ENCODE peak calls at places on chromosomes 3 and 15, in six cellular contexts. N is mammary epithelial cell, R is PC-3, T is body of pancreas, A is lung, X is mucosa of descending colon. H is an unnamed sample.

GRCh38 chr3:6921041-6921440 is 60.1 kb downstream of the GRM7 start:
- DNase-seq in N (no peak), R (no peak), T (peak; percentile 58), A (no peak), X (no peak), H (no peak)

GRCh38 chr3:115838786-115839185 is 215.5 kb downstream of the GAP43 start:
- DNase-seq in N (no peak), R (no peak), T (no peak), A (no peak), X (no peak), H (no peak)

GRCh38 chr3:51974277-51974962 is 444 bp upstream of the ABHD14A start:
- DNase-seq in N (no peak), R (no peak), T (peak; percentile 74), A (no peak), X (peak; percentile 81), H (no peak)

GRCh38 chr3:143119974-143120715 is 574 bp downstream of the CHST2 start:
- DNase-seq in N (peak; percentile 46), R (no peak), T (no peak), A (no peak), X (peak; percentile 66), H (no peak)

GRCh38 chr3:168467085-168467714 is 371.5 kb upstream of the GOLIM4 start:
- DNase-seq in N (peak; percentile 9), R (peak; percentile 64), T (no peak), A (peak; percentile 35), X (no peak), H (peak; percentile 35)

GRCh38 chr15:69090197-69090948 is 70.1 kb upstream of the GLCE start:
- DNase-seq in N (peak; percentile 37), R (no peak), T (no peak), A (no peak), X (no peak), H (no peak)

GRCh38 chr3:133864616-133865015 is 31.1 kb downstream of the RAB6B start:
- DNase-seq in N (no peak), R (no peak), T (no peak), A (no peak), X (no peak), H (no peak)

GRCh38 chr15:92861742-92862141 is 38.4 kb upstream of the CHD2 start:
- DNase-seq in N (no peak), R (no peak), T (no peak), A (no peak), X (no peak), H (no peak)

GRCh38 chr3:160677459-160677901 is 520 bp downstream of the ARL14 start:
- DNase-seq in N (peak; percentile 30), R (peak; percentile 36), T (peak; percentile 51), A (no peak), X (no peak), H (peak; percentile 39)

GRCh38 chr3:169347597-169347996 is 315.9 kb downstream of the MECOM start:
- DNase-seq in N (no peak), R (no peak), T (no peak), A (no peak), X (no peak), H (no peak)

GRCh38 chr3:128965818-128966217 is 28.1 kb downstream of the CFAP92 start:
- DNase-seq in N (peak; percentile 48), R (peak; percentile 49), T (no peak), A (no peak), X (no peak), H (peak; percentile 49)

GRCh38 chr15:64521726-64522164 is 61.4 kb downstream of the ZNF609 start:
- DNase-seq in N (peak; percentile 93), R (peak; percentile 72), T (peak; percentile 65), A (no peak), X (no peak), H (peak; percentile 87)

GRCh38 chr3:20057612-20058180 is 17.4 kb downstream of the KAT2B start:
- DNase-seq in N (no peak), R (no peak), T (no peak), A (no peak), X (no peak), H (no peak)

GRCh38 chr3:121836069-121836468 is 1.1 kb downstream of the EAF2 start:
- DNase-seq in N (no peak), R (no peak), T (no peak), A (no peak), X (no peak), H (no peak)

GRCh38 chr3:58471025-58471887 is 20.6 kb upstream of the KCTD6 start:
- DNase-seq in N (peak; percentile 90), R (peak; percentile 97), T (peak; percentile 63), A (peak; percentile 57), X (peak; percentile 58), H (peak; percentile 98)

GRCh38 chr3:187277129-187277462 is 14.4 kb downstream of the MASP1 start:
- DNase-seq in N (no peak), R (no peak), T (no peak), A (no peak), X (no peak), H (no peak)

GRCh38 chr3:193342551-193342950 is 36.0 kb downstream of the ATP13A5 start:
- DNase-seq in N (no peak), R (no peak), T (no peak), A (no peak), X (no peak), H (no peak)

GRCh38 chr15:91782221-91782620 is 71.3 kb upstream of the SLCO3A1 start:
- DNase-seq in N (no peak), R (no peak), T (peak; percentile 21), A (peak; percentile 53), X (no peak), H (no peak)

GRCh38 chr3:52429779-52430415 is 15.0 kb downstream of the SEMA3G start:
- DNase-seq in N (no peak), R (no peak), T (peak; percentile 11), A (no peak), X (no peak), H (no peak)

GRCh38 chr3:48194446-48195071 is 6.3 kb upstream of the CDC25A start:
- DNase-seq in N (peak; percentile 63), R (peak; percentile 89), T (peak; percentile 60), A (peak; percentile 61), X (no peak), H (peak; percentile 68)

GRCh38 chr3:139281096-139281495 is 62.7 kb upstream of the MRPS22 start:
- DNase-seq in N (no peak), R (no peak), T (no peak), A (no peak), X (no peak), H (peak; percentile 20)

GRCh38 chr3:139284221-139284620 is 59.6 kb upstream of the MRPS22 start:
- DNase-seq in N (no peak), R (no peak), T (no peak), A (no peak), X (no peak), H (no peak)

GRCh38 chr3:139280027-139280671 is 63.7 kb upstream of the MRPS22 start:
- DNase-seq in N (no peak), R (no peak), T (no peak), A (no peak), X (no peak), H (no peak)

GRCh38 chr3:139283301-139283700 is 60.5 kb upstream of the MRPS22 start:
- DNase-seq in N (no peak), R (no peak), T (no peak), A (no peak), X (no peak), H (no peak)

GRCh38 chr3:139281512-139282196 is 62.2 kb upstream of the MRPS22 start:
- DNase-seq in N (no peak), R (no peak), T (no peak), A (no peak), X (no peak), H (no peak)
- TF ChIP-seq CTCF in N (no peak), R (no peak), T (no peak), A (no peak), X (no peak), H (no peak)

DNA sequence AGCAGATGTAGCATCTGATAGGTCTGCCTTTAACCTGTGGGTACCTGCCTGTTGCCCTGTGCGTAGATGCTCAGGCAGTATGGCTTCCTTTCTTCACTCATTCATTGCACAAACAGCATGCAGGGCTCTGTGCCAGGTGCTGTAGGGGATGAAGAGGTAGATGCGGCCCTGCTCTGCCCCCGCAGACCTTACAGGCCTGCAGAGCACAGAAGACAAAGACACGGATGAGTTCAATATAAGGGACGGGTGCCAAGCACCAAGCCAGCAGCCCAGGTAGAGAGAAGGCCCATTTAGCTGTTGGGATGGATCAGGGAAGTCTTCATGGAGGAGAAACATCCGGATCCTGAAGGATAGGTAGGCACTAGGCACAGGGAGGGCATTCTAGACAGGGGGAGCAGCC is 69.4 kb downstream of the AAGAB start:
- DNase-seq in N (no peak), R (no peak), T (no peak), A (no peak), X (peak; percentile 25), H (no peak)
- H3K36me3 ChIP-seq in N (peaks cover 17% of the 10 kb centered on the region), R (peaks cover 64% of the 10 kb centered on the region), T (peaks cover 16% of the 10 kb centered on the region), A (peaks cover 27% of the 10 kb centered on the region), X (no peaks in the 10 kb centered on the region), H (peaks cover 52% of the 10 kb centered on the region)

DNA sequence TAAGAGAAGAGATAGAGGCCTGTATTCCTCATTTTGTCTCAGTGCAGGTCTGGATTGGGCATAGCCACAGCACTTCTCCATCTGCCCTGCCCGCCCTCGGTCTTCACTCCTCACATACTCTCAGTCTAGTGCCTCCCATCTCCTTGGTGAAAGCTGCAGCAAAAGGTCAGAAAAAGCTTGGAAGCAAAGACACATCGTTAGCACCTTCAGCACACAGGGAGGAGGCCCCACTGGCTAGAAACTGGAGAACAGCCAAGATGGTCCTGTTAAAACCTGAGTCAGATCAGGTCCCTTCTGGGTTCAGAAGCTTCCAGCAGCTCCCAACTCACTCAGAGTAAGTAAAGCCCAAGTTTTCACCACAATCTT is 1.6 kb upstream of the KLF15 start:
- DNase-seq in N (no peak), R (no peak), T (no peak), A (no peak), X (peak; percentile 5), H (no peak)
- H3K4me3 ChIP-seq in N (no peak overlapping the region), R (no peak overlapping the region), T (no peak overlapping the region), A (no peak overlapping the region), X (no peak overlapping the region), H (no peak overlapping the region)

DNA sequence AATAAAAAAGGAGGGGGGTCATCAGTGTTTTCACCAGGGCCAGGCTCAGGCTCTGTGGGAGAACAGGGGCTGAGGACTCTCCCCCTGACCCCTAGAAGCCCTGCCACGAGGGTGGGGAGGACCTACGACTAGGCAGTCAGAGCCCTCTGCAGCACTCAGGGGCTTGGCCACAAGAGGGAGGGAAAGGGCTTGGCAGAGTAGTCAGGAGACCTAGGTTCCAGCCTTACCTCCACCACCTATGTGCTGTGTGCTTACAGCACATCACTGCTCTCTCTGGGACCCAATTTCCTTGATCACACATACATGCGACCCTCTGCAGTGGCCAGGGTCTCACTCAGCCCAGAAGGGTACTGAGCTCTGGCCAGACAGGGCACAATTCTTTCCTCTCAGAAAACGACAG is 16.3 kb upstream of the SKIC8 start:
- DNase-seq in N (no peak), R (peak; percentile 16), T (no peak), A (no peak), X (no peak), H (no peak)
- TF ChIP-seq CTCF in N (peak; percentile 27), R (peak; percentile 55), T (no peak), A (no peak), X (no peak), H (peak; percentile 33)

GRCh38 chr15:39814487-39814886 is 31.8 kb upstream of the FSIP1 start:
- DNase-seq in N (no peak), R (no peak), T (no peak), A (no peak), X (no peak), H (no peak)
- H3K36me3 ChIP-seq in N (no peaks in the 10 kb centered on the region), R (no peaks in the 10 kb centered on the region), T (no peaks in the 10 kb centered on the region), A (no peaks in the 10 kb centered on the region), X (no peaks in the 10 kb centered on the region), H (no peaks in the 10 kb centered on the region)

H was measured in bronchial epithelial cell.